ENCODE peak calls at places on chromosomes 2 and 18, in ten cellular contexts. C is coronary artery, E is cardiac muscle cell, Y is GM13976, K is endodermal cell, L is fibroblast of mammary gland, T is cardiac fibroblast, D is A549, A is GM23338, W is upper lobe of right lung. J is an unnamed sample.

GRCh38 chr2:182897137-182897536 is 30.7 kb upstream of the FRZB start:
- DNase-seq in C (no peak), D (no peak), T (peak; percentile 70), E (no peak), Y (no peak), A (no peak), W (no peak), K (no peak), L (peak; percentile 91), J (no peak)

GRCh38 chr18:8601277-8602032 is 7.8 kb upstream of the RAB12 start:
- DNase-seq in K (no peak), E (no peak), L (no peak), T (no peak), Y (no peak), D (no peak), A (no peak), W (no peak), C (no peak), J (no peak)

GRCh38 chr18:12421732-12422131 is 14.0 kb downstream of the PRELID3A start:
- DNase-seq in T (no peak), C (no peak), W (no peak), E (no peak), A (peak; percentile 53), K (no peak), Y (no peak), L (no peak), D (no peak), J (no peak)

GRCh38 chr2:119753041-119753929 is 6.4 kb upstream of the PTPN4 start:
- DNase-seq in D (peak; percentile 64), W (no peak), T (peak; percentile 75), Y (peak; percentile 60), E (peak; percentile 48), L (peak; percentile 73), A (peak; percentile 68), C (no peak), K (peak; percentile 62), J (peak; percentile 46)

GRCh38 chr2:108182489-108182888 is 57.3 kb upstream of the SULT1C3 start:
- DNase-seq in D (peak; percentile 60), C (no peak), W (no peak), K (peak; percentile 89), L (peak; percentile 21), T (peak; percentile 52), E (peak; percentile 8), Y (no peak), A (peak; percentile 91), J (no peak)

GRCh38 chr2:136611451-136611850 is 153.9 kb upstream of the THSD7B start:
- DNase-seq in T (no peak), W (no peak), A (no peak), K (peak; percentile 62), C (no peak), D (no peak), L (no peak), E (no peak), Y (no peak), J (no peak)

GRCh38 chr2:154697422-154698237 is 865 bp upstream of the KCNJ3 start:
- DNase-seq in C (no peak), A (peak; percentile 60), Y (peak; percentile 17), D (no peak), L (no peak), T (no peak), W (peak; percentile 65), K (peak; percentile 85), E (peak; percentile 65), J (no peak)

GRCh38 chr2:239544846-239545465 is 144.1 kb upstream of the HDAC4 start:
- DNase-seq in E (no peak), W (peak; percentile 44), C (peak; percentile 61), K (peak; percentile 13), A (no peak), Y (no peak), D (no peak), L (no peak), T (no peak), J (no peak)

GRCh38 chr18:8876887-8877286 is 171.5 kb downstream of the MTCL1 start:
- DNase-seq in L (no peak), A (no peak), D (no peak), E (no peak), C (no peak), T (no peak), W (no peak), K (no peak), Y (no peak), J (no peak)

GRCh38 chr2:26401739-26402541 is at the start of gene DRC1:
- DNase-seq in K (peak; percentile 96), E (peak; percentile 92), T (peak; percentile 77), A (peak; percentile 96), D (peak; percentile 88), W (peak; percentile 74), L (peak; percentile 73), Y (peak; percentile 76), C (no peak), J (peak; percentile 69)

GRCh38 chr2:169757778-169758177 is 24.1 kb downstream of the KLHL23 start:
- DNase-seq in L (no peak), E (no peak), A (no peak), C (no peak), T (no peak), W (no peak), D (no peak), K (no peak), Y (no peak), J (no peak)

GRCh38 chr2:203772766-203773165 is 66.3 kb downstream of the CD28 start:
- DNase-seq in L (no peak), W (no peak), E (no peak), T (no peak), C (no peak), Y (no peak), K (no peak), D (no peak), A (no peak), J (no peak)

GRCh38 chr2:170596576-170596975 is 118.6 kb upstream of the SP5 start:
- DNase-seq in E (no peak), Y (no peak), K (no peak), C (no peak), W (no peak), T (no peak), L (no peak), A (no peak), D (no peak), J (no peak)

GRCh38 chr2:237452846-237453245 is 34.2 kb upstream of the MLPH start:
- DNase-seq in K (peak; percentile 7), E (no peak), A (no peak), W (no peak), L (peak; percentile 54), D (no peak), Y (no peak), T (peak; percentile 81), C (no peak), J (no peak)

GRCh38 chr2:10792660-10793400 is 19.8 kb downstream of the PDIA6 start:
- DNase-seq in C (no peak), K (peak; percentile 74), A (peak; percentile 54), L (no peak), D (peak; percentile 27), Y (no peak), E (no peak), T (no peak), W (no peak), J (no peak)

GRCh38 chr2:71691747-71692455 is 238.5 kb downstream of the DYSF start:
- DNase-seq in C (no peak), L (no peak), K (peak; percentile 77), D (no peak), A (peak; percentile 52), E (no peak), W (no peak), Y (no peak), T (no peak), J (no peak)
- TF ChIP-seq CTCF in C (no peak), L (no peak), K (peak; percentile 49), D (no peak), A (no peak), E (no peak), W (no peak), Y (no peak), T (no peak), J (no peak)

GRCh38 chr2:36785179-36785795 is 88.8 kb downstream of the VIT start:
- DNase-seq in E (peak; percentile 71), T (peak; percentile 73), K (peak; percentile 95), A (peak; percentile 74), Y (peak; percentile 72), L (peak; percentile 59), C (no peak), W (no peak), D (peak; percentile 71), J (peak; percentile 73)
- TF ChIP-seq CTCF in E (peak; percentile 97), T (peak; percentile 96), K (peak; percentile 98), A (peak; percentile 90), Y (peak; percentile 86), L (peak; percentile 97), C (peak; percentile 87), W (peak; percentile 98), D (peak; percentile 95), J (peak; percentile 94)

GRCh38 chr2:28169492-28169891 is 223.2 kb upstream of the FOSL2 start:
- DNase-seq in K (no peak), C (no peak), A (no peak), L (no peak), T (no peak), E (no peak), W (no peak), Y (no peak), D (peak; percentile 23), J (no peak)

GRCh38 chr2:28172114-28172898 is 220.4 kb upstream of the FOSL2 start:
- DNase-seq in T (peak; percentile 47), D (no peak), C (no peak), K (no peak), Y (no peak), A (no peak), L (peak; percentile 43), W (no peak), E (no peak), J (no peak)

GRCh38 chr2:28173377-28173776 is 219.3 kb upstream of the FOSL2 start:
- DNase-seq in W (no peak), L (no peak), T (no peak), K (peak; percentile 74), E (no peak), Y (no peak), C (no peak), D (no peak), A (no peak), J (no peak)

GRCh38 chr2:28174211-28174610 is 218.4 kb upstream of the FOSL2 start:
- DNase-seq in W (no peak), C (no peak), A (no peak), K (no peak), D (no peak), L (no peak), Y (no peak), T (no peak), E (no peak), J (no peak)

DNA sequence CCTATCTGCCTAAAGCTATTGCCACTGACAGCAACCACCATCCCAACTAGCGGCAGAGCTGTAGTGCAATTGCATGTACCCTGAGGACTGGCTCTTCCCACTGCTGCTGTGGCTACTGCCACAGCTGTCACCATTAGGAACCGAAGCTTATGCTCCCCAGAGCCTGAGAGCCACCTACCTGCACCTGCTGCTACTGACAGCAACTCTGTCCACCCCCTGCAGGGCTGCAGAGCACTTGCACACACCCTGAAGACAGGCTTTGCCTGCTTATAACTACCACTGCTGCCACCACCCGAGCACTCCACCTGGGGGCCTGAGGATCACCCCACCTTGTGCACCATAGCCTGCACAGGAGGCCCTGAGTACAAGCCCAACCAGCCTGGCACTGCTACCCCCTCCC is 217.6 kb upstream of the FOSL2 start:
- DNase-seq in C (no peak), A (peak; percentile 29), L (no peak), E (no peak), T (no peak), Y (no peak), W (no peak), K (peak; percentile 46), D (no peak), J (no peak)
- TF ChIP-seq CTCF in C (no peak), A (peak; percentile 8), L (no peak), E (no peak), T (no peak), Y (no peak), W (no peak), K (peak; percentile 44), D (no peak), J (no peak)

GRCh38 chr2:218953366-218953954 is 6.0 kb upstream of the CDK5R2 start:
- DNase-seq in Y (no peak), K (peak; percentile 82), C (no peak), A (peak; percentile 74), W (no peak), D (no peak), T (no peak), L (no peak), E (no peak), J (no peak)
- TF ChIP-seq CTCF in Y (no peak), K (peak; percentile 73), C (no peak), A (peak; percentile 76), W (no peak), D (no peak), T (no peak), L (no peak), E (peak; percentile 14), J (no peak)

J was measured in GM13977.